ENCODE peak calls at places on chromosomes 11 and 22, in four cellular contexts. One of them, this sample, is unnamed.

GRCh38 chr11:40958707-40959106 is 500.7 kb downstream of the LRRC4C start:
- DNase-seq in EH: no peak
- DNase-seq in T-helper 9 cell: no peak
- DNase-seq in endothelial cell: no peak
- DNase-seq in this sample: no peak

GRCh38 chr11:64362339-64362738 is 3.4 kb downstream of the RPS6KA4 start:
- DNase-seq in T-helper 9 cell: no peak
- DNase-seq in EH: no peak
- DNase-seq in endothelial cell: no peak
- DNase-seq in this sample: no peak

GRCh38 chr11:9708544-9708943 is 44.7 kb downstream of the SWAP70 start:
- DNase-seq in T-helper 9 cell: no peak
- DNase-seq in endothelial cell: no peak
- DNase-seq in EH: peak
- DNase-seq in this sample: no peak

GRCh38 chr11:17922474-17922788 is 90.4 kb downstream of the SERGEF start:
- DNase-seq in EH: no peak
- DNase-seq in T-helper 9 cell: no peak
- DNase-seq in endothelial cell: no peak
- DNase-seq in this sample: no peak

GRCh38 chr11:99773646-99774045 is 752.9 kb downstream of the CNTN5 start:
- DNase-seq in EH: no peak
- DNase-seq in T-helper 9 cell: no peak
- DNase-seq in endothelial cell: no peak
- DNase-seq in this sample: no peak

GRCh38 chr22:39746600-39747262 is 146.8 kb downstream of the ENTHD1 start:
- DNase-seq in EH: no peak
- DNase-seq in T-helper 9 cell: no peak
- DNase-seq in endothelial cell: no peak
- DNase-seq in this sample: no peak

GRCh38 chr11:72741429-72741833 is 10.8 kb downstream of the ARAP1 start:
- DNase-seq in endothelial cell: peak
- DNase-seq in EH: peak
- DNase-seq in T-helper 9 cell: no peak
- DNase-seq in this sample: no peak

GRCh38 chr11:128892866-128893565 is 1.9 kb downstream of the KCNJ5 start:
- DNase-seq in T-helper 9 cell: no peak
- DNase-seq in endothelial cell: no peak
- DNase-seq in EH: no peak
- DNase-seq in this sample: no peak

GRCh38 chr22:38230108-38230825 is 28.5 kb downstream of the MAFF start:
- DNase-seq in endothelial cell: peak
- DNase-seq in T-helper 9 cell: peak
- DNase-seq in EH: peak
- DNase-seq in this sample: peak

GRCh38 chr11:10413268-10413667 is 41.8 kb upstream of the AMPD3 start:
- DNase-seq in endothelial cell: no peak
- DNase-seq in T-helper 9 cell: peak
- DNase-seq in EH: peak
- DNase-seq in this sample: peak

GRCh38 chr11:74577624-74578396 is 14.6 kb upstream of the POLD3 start:
- DNase-seq in EH: peak
- DNase-seq in endothelial cell: no peak
- DNase-seq in T-helper 9 cell: no peak
- DNase-seq in this sample: no peak

GRCh38 chr11:61092280-61092766 is 10.0 kb upstream of the CD5 start:
- DNase-seq in EH: no peak
- DNase-seq in endothelial cell: no peak
- DNase-seq in T-helper 9 cell: peak
- DNase-seq in this sample: peak

GRCh38 chr22:23763579-23764331 is 965 bp downstream of the C22orf15 start:
- DNase-seq in EH: no peak
- DNase-seq in T-helper 9 cell: peak
- DNase-seq in endothelial cell: peak
- DNase-seq in this sample: peak